ENCODE peak calls at places on chromosomes 7 and 10, in five cellular contexts. One of them, this sample, is unnamed.

GRCh38 chr7:141442781-141443180 is 108.4 kb upstream of the AGK start:
- DNase-seq in DND-41: no peak
- DNase-seq in ovary: no peak
- DNase-seq in SJCRH30: no peak
- DNase-seq in heart right ventricle: peak; percentile 21
- DNase-seq in this sample: no peak

GRCh38 chr7:5429857-5430611 is 6.4 kb upstream of the TNRC18 start:
- DNase-seq in heart right ventricle: no peak
- DNase-seq in ovary: peak; percentile 58
- DNase-seq in DND-41: no peak
- DNase-seq in SJCRH30: peak; percentile 92
- DNase-seq in this sample: no peak

GRCh38 chr7:732094-732541 is 5.0 kb upstream of the PRKAR1B start:
- DNase-seq in ovary: no peak
- DNase-seq in DND-41: no peak
- DNase-seq in SJCRH30: peak; percentile 86
- DNase-seq in heart right ventricle: peak; percentile 66
- DNase-seq in this sample: no peak

GRCh38 chr7:106604303-106604918 is 56.5 kb downstream of the CCDC71L start:
- DNase-seq in SJCRH30: no peak
- DNase-seq in DND-41: peak; percentile 52
- DNase-seq in heart right ventricle: no peak
- DNase-seq in ovary: no peak
- DNase-seq in this sample: no peak

GRCh38 chr10:58299580-58299979 is 30.6 kb downstream of the CISD1 start:
- DNase-seq in heart right ventricle: peak; percentile 56
- DNase-seq in DND-41: peak; percentile 66
- DNase-seq in ovary: no peak
- DNase-seq in SJCRH30: peak; percentile 54
- DNase-seq in this sample: peak; percentile 63

GRCh38 chr10:97454330-97455036 is 8.5 kb downstream of the ZDHHC16 start:
- DNase-seq in ovary: peak; percentile 30
- DNase-seq in heart right ventricle: peak; percentile 44
- DNase-seq in DND-41: no peak
- DNase-seq in SJCRH30: no peak
- DNase-seq in this sample: no peak

GRCh38 chr10:34655286-34656170 is 159.6 kb downstream of the PARD3 start:
- DNase-seq in ovary: no peak
- DNase-seq in DND-41: peak; percentile 67
- DNase-seq in heart right ventricle: peak; percentile 38
- DNase-seq in SJCRH30: peak; percentile 35
- DNase-seq in this sample: peak; percentile 17

GRCh38 chr7:2261611-2262010 is 19.6 kb downstream of the NUDT1 start:
- DNase-seq in DND-41: no peak
- DNase-seq in ovary: no peak
- DNase-seq in heart right ventricle: peak; percentile 21
- DNase-seq in SJCRH30: no peak
- DNase-seq in this sample: peak; percentile 24

GRCh38 chr7:28298870-28299484 is 113.3 kb upstream of the CREB5 start:
- DNase-seq in DND-41: no peak
- DNase-seq in heart right ventricle: peak; percentile 47
- DNase-seq in ovary: peak; percentile 10
- DNase-seq in SJCRH30: peak; percentile 72
- DNase-seq in this sample: no peak

GRCh38 chr7:127769696-127770400 is 117.9 kb downstream of the SND1 start:
- DNase-seq in ovary: no peak
- DNase-seq in DND-41: no peak
- DNase-seq in SJCRH30: no peak
- DNase-seq in heart right ventricle: no peak
- DNase-seq in this sample: no peak

GRCh38 chr10:79491171-79491835 is 21.0 kb upstream of the EIF5AL1 start:
- DNase-seq in heart right ventricle: no peak
- DNase-seq in ovary: no peak
- DNase-seq in SJCRH30: no peak
- DNase-seq in DND-41: no peak
- DNase-seq in this sample: no peak

GRCh38 chr10:51272580-51272979 is 198.3 kb downstream of the PRKG1 start:
- DNase-seq in heart right ventricle: peak; percentile 56
- DNase-seq in ovary: no peak
- DNase-seq in DND-41: no peak
- DNase-seq in SJCRH30: no peak
- DNase-seq in this sample: no peak

GRCh38 chr7:132501956-132502355 is 74.3 kb downstream of the PLXNA4 start:
- DNase-seq in heart right ventricle: no peak
- DNase-seq in ovary: no peak
- DNase-seq in SJCRH30: no peak
- DNase-seq in DND-41: no peak
- DNase-seq in this sample: no peak

GRCh38 chr7:154919324-154920222 is 83.4 kb downstream of the PAXIP1 start:
- DNase-seq in DND-41: no peak
- DNase-seq in heart right ventricle: no peak
- DNase-seq in SJCRH30: no peak
- DNase-seq in ovary: no peak
- DNase-seq in this sample: no peak

GRCh38 chr7:37391791-37392672 is 56.6 kb downstream of the ELMO1 start:
- DNase-seq in ovary: no peak
- DNase-seq in DND-41: no peak
- DNase-seq in heart right ventricle: no peak
- DNase-seq in SJCRH30: peak; percentile 26
- DNase-seq in this sample: no peak
- H3K27ac ChIP-seq in ovary: no peak overlapping the region
- H3K27ac ChIP-seq in DND-41: no peak overlapping the region
- H3K27ac ChIP-seq in heart right ventricle: peak overlapping the region; percentile 1
- H3K27ac ChIP-seq in SJCRH30: no peak overlapping the region
- H3K27ac ChIP-seq in this sample: no peak overlapping the region

GRCh38 chr10:7162331-7162730 is 248.5 kb downstream of the SFMBT2 start:
- DNase-seq in heart right ventricle: no peak
- DNase-seq in ovary: no peak
- DNase-seq in SJCRH30: no peak
- DNase-seq in DND-41: no peak
- DNase-seq in this sample: no peak

GRCh38 chr10:7165500-7166177 is 245.2 kb downstream of the SFMBT2 start:
- DNase-seq in heart right ventricle: no peak
- DNase-seq in SJCRH30: no peak
- DNase-seq in ovary: no peak
- DNase-seq in DND-41: no peak
- DNase-seq in this sample: no peak

GRCh38 chr10:7159517-7159916 is 251.3 kb downstream of the SFMBT2 start:
- DNase-seq in heart right ventricle: no peak
- DNase-seq in SJCRH30: no peak
- DNase-seq in DND-41: no peak
- DNase-seq in ovary: no peak
- DNase-seq in this sample: peak; percentile 68

GRCh38 chr10:7159928-7160327 is 250.9 kb downstream of the SFMBT2 start:
- DNase-seq in DND-41: no peak
- DNase-seq in SJCRH30: no peak
- DNase-seq in ovary: no peak
- DNase-seq in heart right ventricle: no peak
- DNase-seq in this sample: no peak

GRCh38 chr10:7161484-7162283 is 249.2 kb downstream of the SFMBT2 start:
- DNase-seq in SJCRH30: no peak
- DNase-seq in ovary: peak; percentile 22
- DNase-seq in DND-41: no peak
- DNase-seq in heart right ventricle: peak; percentile 23
- DNase-seq in this sample: no peak
- H3K27ac ChIP-seq in SJCRH30: no peak overlapping the region
- H3K27ac ChIP-seq in ovary: no peak overlapping the region
- H3K27ac ChIP-seq in DND-41: no peak overlapping the region
- H3K27ac ChIP-seq in heart right ventricle: peak overlapping the region; percentile 4
- H3K27ac ChIP-seq in this sample: no peak overlapping the region

GRCh38 chr10:99292159-99292558 is 37.0 kb upstream of the CNNM1 start:
- DNase-seq in ovary: no peak
- DNase-seq in SJCRH30: no peak
- DNase-seq in DND-41: no peak
- DNase-seq in heart right ventricle: no peak
- DNase-seq in this sample: no peak
- H3K27ac ChIP-seq in ovary: no peak overlapping the region
- H3K27ac ChIP-seq in SJCRH30: no peak overlapping the region
- H3K27ac ChIP-seq in DND-41: no peak overlapping the region
- H3K27ac ChIP-seq in heart right ventricle: no peak overlapping the region
- H3K27ac ChIP-seq in this sample: no peak overlapping the region

GRCh38 chr7:151436446-151437162 is 3.3 kb downstream of the CRYGN start:
- DNase-seq in SJCRH30: no peak
- DNase-seq in ovary: peak; percentile 79
- DNase-seq in heart right ventricle: no peak
- DNase-seq in DND-41: no peak
- DNase-seq in this sample: no peak
- H3K27ac ChIP-seq in SJCRH30: no peak overlapping the region
- H3K27ac ChIP-seq in ovary: peak overlapping the region; percentile 65
- H3K27ac ChIP-seq in heart right ventricle: no peak overlapping the region
- H3K27ac ChIP-seq in DND-41: no peak overlapping the region
- H3K27ac ChIP-seq in this sample: no peak overlapping the region

DNA sequence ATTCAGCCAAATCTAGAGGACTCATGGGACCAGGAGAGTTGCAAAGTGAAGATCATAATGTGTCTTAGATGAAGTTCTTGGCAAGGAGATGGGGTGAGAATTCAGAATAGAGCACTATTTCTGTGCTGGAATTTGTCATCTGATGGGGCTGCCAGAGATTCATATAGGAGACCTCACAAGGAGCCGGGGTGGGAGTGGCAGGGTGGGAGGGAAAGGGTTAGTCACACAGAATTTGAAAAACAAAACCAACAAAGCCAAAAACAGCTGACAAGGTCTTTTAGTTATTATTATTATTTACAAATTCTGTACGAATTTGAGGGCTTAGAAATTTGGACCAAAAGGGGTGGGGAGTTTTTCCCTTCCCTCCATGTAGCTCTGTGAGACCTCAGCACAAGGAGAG is 1.7 kb downstream of the SLC13A1 start:
- DNase-seq in SJCRH30: peak; percentile 25
- DNase-seq in ovary: no peak
- DNase-seq in DND-41: no peak
- DNase-seq in heart right ventricle: no peak
- DNase-seq in this sample: no peak
- H3K27ac ChIP-seq in SJCRH30: no peak overlapping the region
- H3K27ac ChIP-seq in ovary: no peak overlapping the region
- H3K27ac ChIP-seq in DND-41: no peak overlapping the region
- H3K27ac ChIP-seq in heart right ventricle: no peak overlapping the region
- H3K27ac ChIP-seq in this sample: no peak overlapping the region

GRCh38 chr7:128845475-128845874 is 15.3 kb downstream of the FLNC start:
- DNase-seq in SJCRH30: no peak
- DNase-seq in ovary: no peak
- DNase-seq in heart right ventricle: no peak
- DNase-seq in DND-41: no peak
- DNase-seq in this sample: no peak

GRCh38 chr7:128845987-128846386 is 15.8 kb downstream of the FLNC start:
- DNase-seq in SJCRH30: no peak
- DNase-seq in ovary: no peak
- DNase-seq in DND-41: no peak
- DNase-seq in heart right ventricle: no peak
- DNase-seq in this sample: no peak

GRCh38 chr7:128842674-128843641 is 12.8 kb downstream of the FLNC start:
- DNase-seq in ovary: no peak
- DNase-seq in heart right ventricle: no peak
- DNase-seq in DND-41: no peak
- DNase-seq in SJCRH30: no peak
- DNase-seq in this sample: no peak

GRCh38 chr7:128843938-128844621 is 13.9 kb downstream of the FLNC start:
- DNase-seq in DND-41: no peak
- DNase-seq in heart right ventricle: no peak
- DNase-seq in ovary: no peak
- DNase-seq in SJCRH30: no peak
- DNase-seq in this sample: no peak

GRCh38 chr7:128844777-128845311 is 14.6 kb downstream of the FLNC start:
- DNase-seq in ovary: no peak
- DNase-seq in DND-41: no peak
- DNase-seq in heart right ventricle: no peak
- DNase-seq in SJCRH30: no peak
- DNase-seq in this sample: no peak
- H3K27ac ChIP-seq in ovary: no peak overlapping the region
- H3K27ac ChIP-seq in DND-41: no peak overlapping the region
- H3K27ac ChIP-seq in heart right ventricle: no peak overlapping the region
- H3K27ac ChIP-seq in SJCRH30: no peak overlapping the region
- H3K27ac ChIP-seq in this sample: no peak overlapping the region

GRCh38 chr10:127133225-127133624 is 63.2 kb downstream of the INSYN2A start:
- DNase-seq in DND-41: no peak
- DNase-seq in ovary: no peak
- DNase-seq in heart right ventricle: no peak
- DNase-seq in SJCRH30: no peak
- DNase-seq in this sample: no peak

GRCh38 chr10:127137391-127137790 is 59.0 kb downstream of the INSYN2A start:
- DNase-seq in heart right ventricle: no peak
- DNase-seq in SJCRH30: no peak
- DNase-seq in ovary: no peak
- DNase-seq in DND-41: no peak
- DNase-seq in this sample: no peak

GRCh38 chr10:127132434-127132833 is 64.0 kb downstream of the INSYN2A start:
- DNase-seq in SJCRH30: no peak
- DNase-seq in DND-41: no peak
- DNase-seq in heart right ventricle: no peak
- DNase-seq in ovary: no peak
- DNase-seq in this sample: no peak

GRCh38 chr10:127135844-127136577 is 60.4 kb downstream of the INSYN2A start:
- DNase-seq in ovary: no peak
- DNase-seq in heart right ventricle: no peak
- DNase-seq in DND-41: no peak
- DNase-seq in SJCRH30: no peak
- DNase-seq in this sample: no peak

DNA sequence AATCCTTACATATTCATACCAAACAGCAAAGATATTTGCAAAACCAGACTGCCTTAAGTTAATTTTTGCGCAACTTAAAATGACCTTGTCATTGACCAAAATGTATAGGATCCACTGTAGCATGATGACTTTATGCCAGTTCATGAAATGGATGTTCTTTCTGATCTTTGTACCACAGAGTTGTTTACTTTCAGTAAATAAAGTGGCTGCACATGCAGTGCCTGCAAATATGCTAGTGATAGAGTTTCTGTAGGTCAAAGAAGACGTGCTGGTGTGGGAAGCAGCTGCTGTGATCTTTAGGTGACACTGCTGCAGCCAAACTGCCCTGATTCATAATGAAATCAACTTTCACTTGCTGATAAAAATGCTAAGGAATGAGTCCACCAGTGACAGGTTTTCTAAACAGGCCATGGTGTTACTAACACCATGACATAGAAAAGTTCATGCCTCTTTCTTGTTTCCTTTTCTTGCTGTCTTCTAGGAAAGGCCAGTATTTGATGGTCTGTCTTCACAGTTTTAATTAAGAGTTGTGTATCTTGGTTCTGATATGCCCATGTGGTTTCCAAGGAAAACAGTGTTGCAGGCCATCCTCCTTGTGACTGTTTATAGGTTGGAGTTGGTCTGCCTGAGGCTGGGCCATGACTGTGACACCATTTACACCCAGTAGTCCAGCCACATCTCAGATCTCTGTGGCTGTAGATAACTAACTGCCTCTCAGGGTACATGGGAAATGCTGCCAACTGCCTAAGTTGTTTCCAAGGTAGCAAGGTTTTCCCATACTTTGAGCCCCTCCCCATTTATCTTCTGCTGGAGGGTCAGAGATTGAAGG is 62.5 kb downstream of the INSYN2A start:
- DNase-seq in heart right ventricle: no peak
- DNase-seq in ovary: no peak
- DNase-seq in DND-41: no peak
- DNase-seq in SJCRH30: no peak
- DNase-seq in this sample: no peak
- H3K27ac ChIP-seq in heart right ventricle: no peak overlapping the region
- H3K27ac ChIP-seq in ovary: no peak overlapping the region
- H3K27ac ChIP-seq in DND-41: no peak overlapping the region
- H3K27ac ChIP-seq in SJCRH30: no peak overlapping the region
- H3K27ac ChIP-seq in this sample: no peak overlapping the region

This sample was measured in naive thymus-derived CD4-positive, alpha-beta T cell.